ENCODE peak calls at places on chromosome 12, in six cellular contexts. One of them, this sample, is unnamed.

GRCh38 chr12:61538951-61539350 is 721.3 kb upstream of the USP15 start:
- DNase-seq in esophagus squamous epithelium: no peak
- DNase-seq in ovary: no peak
- DNase-seq in IMR-90: no peak
- DNase-seq in transverse colon: no peak
- DNase-seq in H54: no peak
- DNase-seq in this sample: peak

GRCh38 chr12:80187660-80188090 is 88.3 kb downstream of the OTOGL start:
- DNase-seq in esophagus squamous epithelium: no peak
- DNase-seq in transverse colon: no peak
- DNase-seq in H54: no peak
- DNase-seq in IMR-90: peak
- DNase-seq in ovary: no peak
- DNase-seq in this sample: no peak

GRCh38 chr12:124420972-124421674 is 126.2 kb downstream of the RFLNA start:
- DNase-seq in esophagus squamous epithelium: no peak
- DNase-seq in ovary: no peak
- DNase-seq in transverse colon: no peak
- DNase-seq in IMR-90: no peak
- DNase-seq in H54: no peak
- DNase-seq in this sample: no peak

GRCh38 chr12:59823535-59823934 is 227.7 kb downstream of the SLC16A7 start:
- DNase-seq in IMR-90: peak
- DNase-seq in esophagus squamous epithelium: no peak
- DNase-seq in transverse colon: no peak
- DNase-seq in ovary: no peak
- DNase-seq in H54: no peak
- DNase-seq in this sample: no peak

GRCh38 chr12:106123551-106123991 is 15.2 kb downstream of the NUAK1 start:
- DNase-seq in esophagus squamous epithelium: no peak
- DNase-seq in H54: no peak
- DNase-seq in ovary: peak
- DNase-seq in IMR-90: no peak
- DNase-seq in transverse colon: peak
- DNase-seq in this sample: no peak

GRCh38 chr12:79773896-79774295 is 83.1 kb upstream of the PAWR start:
- DNase-seq in ovary: no peak
- DNase-seq in esophagus squamous epithelium: no peak
- DNase-seq in transverse colon: no peak
- DNase-seq in H54: no peak
- DNase-seq in IMR-90: no peak
- DNase-seq in this sample: no peak

GRCh38 chr12:112374166-112374740 is 8.0 kb downstream of the HECTD4 start:
- DNase-seq in ovary: no peak
- DNase-seq in IMR-90: no peak
- DNase-seq in transverse colon: no peak
- DNase-seq in H54: no peak
- DNase-seq in esophagus squamous epithelium: no peak
- DNase-seq in this sample: no peak

GRCh38 chr12:26318661-26319068 is 123.3 kb downstream of the SSPN start:
- DNase-seq in esophagus squamous epithelium: no peak
- DNase-seq in H54: peak
- DNase-seq in IMR-90: peak
- DNase-seq in transverse colon: peak
- DNase-seq in ovary: peak
- DNase-seq in this sample: peak

GRCh38 chr12:67885370-67886169 is 103.7 kb upstream of the IFNG-AS1 start:
- DNase-seq in IMR-90: no peak
- DNase-seq in H54: no peak
- DNase-seq in ovary: no peak
- DNase-seq in transverse colon: no peak
- DNase-seq in esophagus squamous epithelium: no peak
- DNase-seq in this sample: no peak

GRCh38 chr12:57479376-57480115 is at the start of gene ARHGAP9:
- DNase-seq in H54: no peak
- DNase-seq in IMR-90: peak
- DNase-seq in esophagus squamous epithelium: no peak
- DNase-seq in transverse colon: no peak
- DNase-seq in ovary: no peak
- DNase-seq in this sample: no peak
- TF ChIP-seq POLR2A in H54: no peak
- TF ChIP-seq POLR2A in IMR-90: no peak
- TF ChIP-seq POLR2A in esophagus squamous epithelium: no peak
- TF ChIP-seq POLR2A in transverse colon: peak
- TF ChIP-seq POLR2A in ovary: no peak
- TF ChIP-seq POLR2A in this sample: no peak

DNA sequence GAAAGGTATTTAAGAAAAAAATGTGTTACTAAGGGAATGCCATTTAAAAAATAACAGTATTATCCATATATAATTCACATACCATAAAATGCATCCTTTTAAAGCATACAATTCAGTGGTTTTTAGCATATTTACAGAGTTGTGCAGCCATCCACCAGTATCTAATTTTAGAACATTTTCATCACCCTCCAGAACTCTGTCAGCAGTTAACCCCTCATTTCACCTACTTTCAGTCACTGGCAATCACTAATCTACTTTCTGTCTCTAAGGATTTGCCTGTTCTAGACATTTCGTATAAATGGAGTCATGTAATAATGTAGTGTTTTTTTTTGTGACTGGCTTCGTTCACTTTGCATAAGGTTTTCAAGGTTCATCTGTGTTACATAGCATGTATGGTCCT is 33.4 kb downstream of the TBC1D15 start:
- DNase-seq in H54: no peak
- DNase-seq in IMR-90: no peak
- DNase-seq in transverse colon: no peak
- DNase-seq in ovary: no peak
- DNase-seq in esophagus squamous epithelium: no peak
- DNase-seq in this sample: no peak
- TF ChIP-seq POLR2A in H54: no peak
- TF ChIP-seq POLR2A in IMR-90: no peak
- TF ChIP-seq POLR2A in transverse colon: no peak
- TF ChIP-seq POLR2A in ovary: no peak
- TF ChIP-seq POLR2A in esophagus squamous epithelium: no peak
- TF ChIP-seq POLR2A in this sample: no peak

GRCh38 chr12:4539167-4539870 is 629 bp downstream of the RAD51AP1 start:
- DNase-seq in esophagus squamous epithelium: no peak
- DNase-seq in H54: no peak
- DNase-seq in ovary: no peak
- DNase-seq in IMR-90: no peak
- DNase-seq in transverse colon: no peak
- DNase-seq in this sample: peak

GRCh38 chr12:4540633-4541032 is 1.9 kb downstream of the RAD51AP1 start:
- DNase-seq in transverse colon: no peak
- DNase-seq in IMR-90: no peak
- DNase-seq in H54: no peak
- DNase-seq in ovary: no peak
- DNase-seq in esophagus squamous epithelium: no peak
- DNase-seq in this sample: peak

GRCh38 chr12:4535871-4536270 is 2.8 kb upstream of the RAD51AP1 start:
- DNase-seq in transverse colon: no peak
- DNase-seq in esophagus squamous epithelium: no peak
- DNase-seq in H54: no peak
- DNase-seq in ovary: no peak
- DNase-seq in IMR-90: no peak
- DNase-seq in this sample: no peak

GRCh38 chr12:4540170-4540569 is 1.5 kb downstream of the RAD51AP1 start:
- DNase-seq in esophagus squamous epithelium: no peak
- DNase-seq in H54: no peak
- DNase-seq in ovary: no peak
- DNase-seq in IMR-90: no peak
- DNase-seq in transverse colon: no peak
- DNase-seq in this sample: peak

DNA sequence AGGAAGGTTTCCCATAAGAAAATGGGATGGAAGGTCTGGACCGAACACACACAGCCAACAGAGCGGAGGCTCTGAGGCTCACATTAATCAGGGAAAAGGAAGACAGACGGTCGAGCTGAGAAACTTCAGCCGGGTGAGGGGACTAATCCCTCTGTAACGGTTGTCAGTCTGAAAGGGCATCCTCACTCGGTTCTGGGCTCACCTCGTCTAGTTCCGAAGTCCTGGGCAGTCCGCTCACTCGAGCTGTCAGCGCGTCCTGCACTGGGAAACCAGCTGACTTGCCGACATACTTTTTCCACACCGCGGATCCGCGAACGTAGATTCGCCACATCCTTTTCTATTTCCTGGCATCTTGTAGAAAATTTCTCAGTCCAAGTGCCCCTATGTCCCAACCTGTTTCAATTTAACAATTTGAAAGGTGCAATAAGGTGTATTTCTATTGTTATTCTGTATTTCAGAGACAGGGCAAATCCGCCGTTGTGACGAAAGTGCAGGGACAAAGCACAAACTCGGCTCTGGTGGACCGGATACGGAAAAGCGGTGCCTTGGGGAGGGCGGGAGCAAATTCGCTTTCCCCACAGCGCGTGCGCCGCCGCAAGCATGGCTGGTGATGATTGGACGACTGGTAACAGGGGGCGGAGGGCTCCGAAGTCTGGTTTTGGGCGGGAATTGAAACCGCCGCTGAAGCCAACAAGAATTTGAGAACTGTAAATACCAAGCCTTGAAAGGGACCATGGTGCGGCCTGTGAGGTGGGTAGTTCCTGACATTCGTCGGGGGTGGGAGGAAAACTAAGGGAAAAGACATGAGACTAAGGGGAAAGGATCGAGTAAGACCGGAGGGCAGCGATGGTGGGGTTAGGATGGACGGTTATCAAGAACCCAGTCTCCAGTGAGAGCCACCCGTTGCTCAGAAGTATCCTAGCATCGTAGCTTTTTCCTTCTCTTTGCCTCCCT is at the start of gene RAD51AP1:
- DNase-seq in esophagus squamous epithelium: peak
- DNase-seq in H54: peak
- DNase-seq in IMR-90: peak
- DNase-seq in ovary: peak
- DNase-seq in transverse colon: peak
- DNase-seq in this sample: peak
- TF ChIP-seq POLR2A in esophagus squamous epithelium: peak
- TF ChIP-seq POLR2A in H54: peak
- TF ChIP-seq POLR2A in IMR-90: no peak
- TF ChIP-seq POLR2A in ovary: no peak
- TF ChIP-seq POLR2A in transverse colon: peak
- TF ChIP-seq POLR2A in this sample: peak

GRCh38 chr12:14770495-14771313 is 32.6 kb downstream of the WBP11 start:
- DNase-seq in transverse colon: peak
- DNase-seq in esophagus squamous epithelium: peak
- DNase-seq in ovary: peak
- DNase-seq in IMR-90: peak
- DNase-seq in H54: no peak
- DNase-seq in this sample: peak
- TF ChIP-seq POLR2A in transverse colon: peak
- TF ChIP-seq POLR2A in esophagus squamous epithelium: peak
- TF ChIP-seq POLR2A in ovary: peak
- TF ChIP-seq POLR2A in IMR-90: peak
- TF ChIP-seq POLR2A in H54: peak
- TF ChIP-seq POLR2A in this sample: peak

GRCh38 chr12:4215862-4216541 is 57.6 kb upstream of the CCND2 start:
- DNase-seq in esophagus squamous epithelium: no peak
- DNase-seq in IMR-90: no peak
- DNase-seq in transverse colon: no peak
- DNase-seq in H54: no peak
- DNase-seq in ovary: no peak
- DNase-seq in this sample: no peak
- TF ChIP-seq POLR2A in esophagus squamous epithelium: no peak
- TF ChIP-seq POLR2A in IMR-90: no peak
- TF ChIP-seq POLR2A in transverse colon: no peak
- TF ChIP-seq POLR2A in H54: no peak
- TF ChIP-seq POLR2A in ovary: no peak
- TF ChIP-seq POLR2A in this sample: no peak

GRCh38 chr12:7130537-7130790 is 293 bp downstream of the CLSTN3 start:
- DNase-seq in transverse colon: no peak
- DNase-seq in H54: no peak
- DNase-seq in esophagus squamous epithelium: no peak
- DNase-seq in IMR-90: no peak
- DNase-seq in ovary: no peak
- DNase-seq in this sample: no peak

GRCh38 chr12:7129647-7130536 is at the start of gene CLSTN3:
- DNase-seq in esophagus squamous epithelium: no peak
- DNase-seq in IMR-90: peak
- DNase-seq in H54: peak
- DNase-seq in ovary: peak
- DNase-seq in transverse colon: peak
- DNase-seq in this sample: peak

GRCh38 chr12:7127916-7128626 is 618 bp downstream of the RBP5 start:
- DNase-seq in esophagus squamous epithelium: no peak
- DNase-seq in IMR-90: no peak
- DNase-seq in ovary: no peak
- DNase-seq in H54: no peak
- DNase-seq in transverse colon: no peak
- DNase-seq in this sample: no peak

GRCh38 chr12:7130791-7131501 is 775 bp downstream of the CLSTN3 start:
- DNase-seq in transverse colon: peak
- DNase-seq in H54: no peak
- DNase-seq in IMR-90: peak
- DNase-seq in ovary: peak
- DNase-seq in esophagus squamous epithelium: no peak
- DNase-seq in this sample: peak

GRCh38 chr12:7128681-7129593 is at the start of gene RBP5:
- DNase-seq in ovary: peak
- DNase-seq in IMR-90: no peak
- DNase-seq in H54: no peak
- DNase-seq in esophagus squamous epithelium: no peak
- DNase-seq in transverse colon: no peak
- DNase-seq in this sample: peak
- TF ChIP-seq POLR2A in ovary: no peak
- TF ChIP-seq POLR2A in IMR-90: no peak
- TF ChIP-seq POLR2A in H54: no peak
- TF ChIP-seq POLR2A in esophagus squamous epithelium: no peak
- TF ChIP-seq POLR2A in transverse colon: peak
- TF ChIP-seq POLR2A in this sample: no peak

This sample was measured in erythroblast.